ENCODE peak calls at places on chromosomes 1 and 21, in eight cellular contexts. G is heart left ventricle; R is small intestine; U is A549; P is kidney; C is tibial nerve; T is aorta; I is CD8-positive, alpha-beta memory T cell. L is an unnamed sample.

GRCh38 chr1:63319069-63320023 is 3.0 kb upstream of the FOXD3 start:
- DNase-seq in P (no peak), T (no peak), U (no peak), G (no peak), R (no peak), I (no peak), C (no peak), L (no peak)

GRCh38 chr21:45097827-45098387 is 23.5 kb downstream of the ADARB1 start:
- DNase-seq in U (no peak), I (no peak), P (peak; percentile 58), R (no peak), C (no peak), T (no peak), G (no peak), L (no peak)

GRCh38 chr1:34060901-34061415 is 104.1 kb downstream of the CSMD2 start:
- DNase-seq in I (no peak), C (peak; percentile 55), T (no peak), R (no peak), G (peak; percentile 59), P (no peak), U (no peak), L (peak; percentile 73)

GRCh38 chr1:52684545-52684944 is 13.6 kb downstream of the COA7 start:
- DNase-seq in I (no peak), P (no peak), C (no peak), U (no peak), T (no peak), G (no peak), R (no peak), L (no peak)

GRCh38 chr1:103284270-103284669 is 175.9 kb upstream of the COL11A1 start:
- DNase-seq in T (no peak), U (no peak), P (no peak), I (no peak), R (no peak), C (no peak), G (no peak), L (no peak)

GRCh38 chr21:46098303-46099141 is 610 bp downstream of the COL6A2 start:
- DNase-seq in P (peak; percentile 74), T (peak; percentile 80), G (no peak), C (no peak), U (no peak), I (no peak), R (no peak), L (peak; percentile 75)

GRCh38 chr21:30206551-30207251 is 9.2 kb downstream of the CLDN8 start:
- DNase-seq in I (no peak), T (no peak), R (no peak), G (no peak), P (no peak), U (no peak), C (no peak), L (no peak)

GRCh38 chr1:186864296-186864695 is 35.5 kb downstream of the PLA2G4A start:
- DNase-seq in R (no peak), U (no peak), T (no peak), G (no peak), C (no peak), P (no peak), I (no peak), L (no peak)

GRCh38 chr1:8239039-8239305 is 78.9 kb upstream of the SLC45A1 start:
- DNase-seq in R (peak; percentile 74), G (no peak), C (peak; percentile 50), T (no peak), P (no peak), U (no peak), I (no peak), L (no peak)

GRCh38 chr1:240189386-240189989 is 97.8 kb downstream of the FMN2 start:
- DNase-seq in C (peak; percentile 48), T (no peak), R (peak; percentile 51), I (no peak), G (no peak), U (peak; percentile 40), P (no peak), L (no peak)

GRCh38 chr1:167943541-167943940 is 6.7 kb upstream of the MPC2 start:
- DNase-seq in P (no peak), U (no peak), R (no peak), T (no peak), C (no peak), I (no peak), G (no peak), L (no peak)

GRCh38 chr1:45334308-45335245 is 5.4 kb upstream of the TOE1 start:
- DNase-seq in T (no peak), P (no peak), U (no peak), I (no peak), R (no peak), G (peak; percentile 46), C (peak; percentile 29), L (peak; percentile 79)

GRCh38 chr1:172134087-172134731 is 286.3 kb upstream of the C1orf105 start:
- DNase-seq in C (no peak), R (no peak), P (no peak), I (no peak), U (no peak), G (no peak), T (no peak), L (no peak)

GRCh38 chr1:230542054-230542453 is 100.2 kb upstream of the COG2 start:
- DNase-seq in I (no peak), C (no peak), T (no peak), U (no peak), R (no peak), P (no peak), G (no peak), L (no peak)

GRCh38 chr1:78005755-78006154 is 1.0 kb downstream of the DNAJB4 start:
- DNase-seq in G (no peak), P (no peak), C (peak; percentile 48), U (no peak), I (no peak), R (peak; percentile 59), T (no peak), L (no peak)

GRCh38 chr1:153357853-153358690 is at the start of gene S100A9:
- DNase-seq in U (no peak), P (no peak), R (no peak), T (no peak), C (no peak), I (no peak), G (no peak), L (no peak)
- H3K27ac ChIP-seq in U (peak within 1 kb of the TSS; percentile 29), P (no peak within 1 kb of the TSS), R (no peak within 1 kb of the TSS), T (no peak within 1 kb of the TSS), C (no peak within 1 kb of the TSS), I (no peak within 1 kb of the TSS), G (no peak within 1 kb of the TSS), L (no peak within 1 kb of the TSS)

DNA sequence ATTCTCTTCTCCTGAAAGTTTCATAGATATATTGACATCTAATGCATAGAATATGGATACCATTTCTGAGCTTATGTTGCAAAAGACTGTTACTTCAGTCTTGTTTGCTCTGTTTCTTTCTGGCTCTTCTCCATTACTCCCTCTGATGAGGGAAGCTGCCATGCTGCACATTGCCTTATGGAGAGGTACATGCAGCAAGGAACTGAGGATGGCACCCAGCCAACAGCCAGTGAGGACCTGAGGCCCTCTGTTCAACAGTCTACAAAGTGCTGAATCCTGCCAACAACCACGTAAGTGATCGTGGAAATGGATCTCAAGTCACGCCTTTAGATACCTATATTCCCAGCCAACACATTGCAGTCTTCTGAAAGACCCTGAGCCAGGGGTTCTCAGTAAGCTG is 66.6 kb upstream of the ADAMTS5 start:
- DNase-seq in U (no peak), R (no peak), G (no peak), P (no peak), C (no peak), I (no peak), T (no peak), L (no peak)
- H3K27ac ChIP-seq in U (no peak overlapping the region), R (no peak overlapping the region), G (no peak overlapping the region), P (no peak overlapping the region), C (no peak overlapping the region), I (no peak overlapping the region), T (no peak overlapping the region), L (no peak overlapping the region)

DNA sequence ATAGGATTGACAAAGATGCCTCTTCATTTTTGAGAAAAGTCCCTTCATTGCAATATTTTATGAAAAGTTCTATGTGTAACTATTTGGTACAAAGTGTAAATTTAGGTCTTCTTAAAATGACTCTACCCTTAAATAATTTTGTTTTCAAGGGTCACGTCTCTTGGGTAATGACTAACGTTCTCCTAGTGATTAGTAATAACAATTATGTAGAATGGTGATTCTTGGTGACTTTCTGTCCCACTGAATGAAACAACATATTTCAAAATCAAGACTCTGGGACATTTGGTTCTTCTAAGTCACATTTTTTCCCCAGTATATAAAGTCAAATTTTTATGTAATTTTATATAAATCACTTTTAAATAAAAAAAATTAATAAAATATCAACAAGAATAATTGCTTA is 277.5 kb upstream of the ADAMTS5 start:
- DNase-seq in R (no peak), C (no peak), P (no peak), I (no peak), G (no peak), T (no peak), U (no peak), L (no peak)
- H3K27ac ChIP-seq in R (no peak overlapping the region), C (no peak overlapping the region), P (no peak overlapping the region), I (no peak overlapping the region), G (no peak overlapping the region), T (no peak overlapping the region), U (no peak overlapping the region), L (no peak overlapping the region)

DNA sequence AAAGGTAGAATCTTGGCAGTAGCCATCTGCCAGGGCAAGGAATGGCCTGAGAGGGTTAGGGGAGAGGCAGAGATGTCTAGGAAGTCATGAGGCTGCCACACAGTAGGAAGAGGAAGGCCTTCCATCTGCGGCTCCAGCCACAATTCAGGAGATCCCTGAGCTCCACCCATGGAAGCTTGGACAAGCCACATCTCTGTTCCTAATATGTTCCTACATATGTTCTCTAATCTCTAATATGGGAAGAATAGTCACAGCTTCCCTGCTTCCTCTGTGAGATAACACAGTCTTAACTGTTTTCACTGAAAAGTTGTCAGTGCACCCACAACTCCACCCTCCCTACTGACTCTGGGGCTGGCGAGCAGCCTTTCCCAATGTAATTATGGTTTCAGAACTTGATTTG is 109.5 kb downstream of the CDC7 start:
- DNase-seq in C (no peak), P (no peak), R (no peak), I (no peak), G (no peak), U (no peak), T (no peak), L (no peak)
- H3K27ac ChIP-seq in C (no peak overlapping the region), P (no peak overlapping the region), R (no peak overlapping the region), I (no peak overlapping the region), G (no peak overlapping the region), U (peak overlapping the region; percentile 93), T (no peak overlapping the region), L (no peak overlapping the region)

DNA sequence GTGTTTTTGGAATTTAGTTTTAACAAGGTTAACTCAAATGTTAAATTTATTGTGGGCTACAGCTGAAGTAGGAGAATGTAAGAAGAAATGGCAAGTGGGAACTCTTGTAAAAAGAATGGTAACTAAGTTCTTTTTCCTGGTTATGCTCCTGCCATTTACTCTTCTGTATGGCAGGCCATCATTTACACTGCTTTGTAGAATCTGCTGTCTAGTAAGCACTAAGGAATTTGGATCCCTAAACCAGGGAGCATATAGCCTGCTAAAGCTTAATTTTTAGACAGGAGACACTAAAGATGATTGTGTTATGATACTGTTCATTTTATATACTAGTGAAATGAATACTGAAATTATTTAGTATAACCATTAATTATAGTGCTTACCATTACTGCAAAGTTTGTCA is 85.3 kb downstream of the CAMTA1 start:
- DNase-seq in T (no peak), R (no peak), G (no peak), I (no peak), U (no peak), P (no peak), C (no peak), L (no peak)
- H3K27ac ChIP-seq in T (no peak overlapping the region), R (no peak overlapping the region), G (no peak overlapping the region), I (no peak overlapping the region), U (no peak overlapping the region), P (no peak overlapping the region), C (peak overlapping the region; percentile 15), L (no peak overlapping the region)